ENCODE peak calls at places on chromosomes 4 and X, in four cellular contexts. One of them, this sample, is unnamed.

GRCh38 chrX:63050225-63050624 is 300.9 kb downstream of the SPIN4 start:
- DNase-seq in neuronal stem cell: no peak
- DNase-seq in trophoblast cell: peak
- DNase-seq in H9: no peak
- DNase-seq in this sample: peak

GRCh38 chrX:30150196-30150895 is 65.0 kb upstream of the MAGEB2 start:
- DNase-seq in neuronal stem cell: no peak
- DNase-seq in trophoblast cell: no peak
- DNase-seq in H9: no peak
- DNase-seq in this sample: no peak

GRCh38 chrX:54325077-54325476 is 32.8 kb downstream of the WNK3 start:
- DNase-seq in neuronal stem cell: no peak
- DNase-seq in trophoblast cell: no peak
- DNase-seq in H9: no peak
- DNase-seq in this sample: no peak

GRCh38 chr4:8345053-8345945 is 75.7 kb downstream of the HTRA3 start:
- DNase-seq in neuronal stem cell: no peak
- DNase-seq in trophoblast cell: no peak
- DNase-seq in H9: no peak
- DNase-seq in this sample: no peak

GRCh38 chr4:149371021-149371420 is 444.6 kb downstream of the IQCM start:
- DNase-seq in neuronal stem cell: peak
- DNase-seq in trophoblast cell: peak
- DNase-seq in H9: peak
- DNase-seq in this sample: peak

GRCh38 chr4:111330786-111331185 is 707.9 kb upstream of the PITX2 start:
- DNase-seq in neuronal stem cell: no peak
- DNase-seq in trophoblast cell: no peak
- DNase-seq in H9: no peak
- DNase-seq in this sample: no peak

GRCh38 chr4:128782076-128782715 is 27.3 kb upstream of the JADE1 start:
- DNase-seq in neuronal stem cell: no peak
- DNase-seq in trophoblast cell: peak
- DNase-seq in H9: no peak
- DNase-seq in this sample: no peak

GRCh38 chr4:3822230-3822947 is 56.2 kb downstream of the ADRA2C start:
- DNase-seq in neuronal stem cell: no peak
- DNase-seq in trophoblast cell: peak
- DNase-seq in H9: no peak
- DNase-seq in this sample: no peak

GRCh38 chrX:63657821-63658220 is 127.2 kb downstream of the ARHGEF9 start:
- DNase-seq in neuronal stem cell: no peak
- DNase-seq in trophoblast cell: peak
- DNase-seq in H9: no peak
- DNase-seq in this sample: peak

GRCh38 chrX:16722481-16722880 is 3.1 kb downstream of the SYAP1 start:
- DNase-seq in neuronal stem cell: no peak
- DNase-seq in trophoblast cell: no peak
- DNase-seq in H9: no peak
- DNase-seq in this sample: no peak

GRCh38 chr4:111323496-111323895 is 700.6 kb upstream of the PITX2 start:
- DNase-seq in neuronal stem cell: no peak
- DNase-seq in trophoblast cell: peak
- DNase-seq in H9: no peak
- DNase-seq in this sample: peak

GRCh38 chrX:123976671-123977316 is 15.3 kb downstream of the STAG2 start:
- DNase-seq in neuronal stem cell: no peak
- DNase-seq in trophoblast cell: peak
- DNase-seq in H9: no peak
- DNase-seq in this sample: peak

GRCh38 chr4:78720994-78721677 is 55.0 kb upstream of the BMP2K start:
- DNase-seq in neuronal stem cell: no peak
- DNase-seq in trophoblast cell: no peak
- DNase-seq in H9: no peak
- DNase-seq in this sample: no peak

GRCh38 chr4:83757121-83757621 is 221.3 kb downstream of the GPAT3 start:
- DNase-seq in neuronal stem cell: no peak
- DNase-seq in trophoblast cell: no peak
- DNase-seq in H9: no peak
- DNase-seq in this sample: peak

GRCh38 chr4:47215759-47216158 is 184.4 kb downstream of the GABRB1 start:
- DNase-seq in neuronal stem cell: no peak
- DNase-seq in trophoblast cell: no peak
- DNase-seq in H9: no peak
- DNase-seq in this sample: no peak

GRCh38 chr4:56683455-56683854 is 2.4 kb upstream of the HOPX start:
- DNase-seq in neuronal stem cell: no peak
- DNase-seq in trophoblast cell: no peak
- DNase-seq in H9: no peak
- DNase-seq in this sample: no peak

GRCh38 chr4:56684320-56684719 is 3.2 kb upstream of the HOPX start:
- DNase-seq in neuronal stem cell: no peak
- DNase-seq in trophoblast cell: no peak
- DNase-seq in H9: no peak
- DNase-seq in this sample: no peak

GRCh38 chr4:56680266-56680665 is 830 bp downstream of the HOPX start:
- DNase-seq in neuronal stem cell: no peak
- DNase-seq in trophoblast cell: no peak
- DNase-seq in H9: no peak
- DNase-seq in this sample: no peak

GRCh38 chr4:56681849-56682175 is 716 bp upstream of the HOPX start:
- DNase-seq in neuronal stem cell: no peak
- DNase-seq in trophoblast cell: no peak
- DNase-seq in H9: no peak
- DNase-seq in this sample: peak

GRCh38 chr4:56681158-56681848 is at the start of gene HOPX:
- DNase-seq in neuronal stem cell: no peak
- DNase-seq in trophoblast cell: peak
- DNase-seq in H9: no peak
- DNase-seq in this sample: peak
- H3K23ac ChIP-seq in neuronal stem cell: no peak
- H3K23ac ChIP-seq in trophoblast cell: peak
- H3K23ac ChIP-seq in H9: no peak
- H3K23ac ChIP-seq in this sample: no peak

GRCh38 chrX:109842611-109843010 is 109.6 kb upstream of the ACSL4 start:
- DNase-seq in neuronal stem cell: no peak
- DNase-seq in trophoblast cell: peak
- DNase-seq in H9: no peak
- DNase-seq in this sample: no peak

GRCh38 chrX:109841257-109841656 is 108.2 kb upstream of the ACSL4 start:
- DNase-seq in neuronal stem cell: no peak
- DNase-seq in trophoblast cell: peak
- DNase-seq in H9: no peak
- DNase-seq in this sample: no peak

GRCh38 chrX:109841869-109842579 is 109.0 kb upstream of the ACSL4 start:
- DNase-seq in neuronal stem cell: no peak
- DNase-seq in trophoblast cell: peak
- DNase-seq in H9: no peak
- DNase-seq in this sample: no peak

GRCh38 chrX:109840585-109840984 is 107.5 kb upstream of the ACSL4 start:
- DNase-seq in neuronal stem cell: no peak
- DNase-seq in trophoblast cell: peak
- DNase-seq in H9: no peak
- DNase-seq in this sample: peak

GRCh38 chrX:109839694-109840358 is 106.8 kb upstream of the ACSL4 start:
- DNase-seq in neuronal stem cell: no peak
- DNase-seq in trophoblast cell: peak
- DNase-seq in H9: peak
- DNase-seq in this sample: peak
- H3K23ac ChIP-seq in neuronal stem cell: no peak
- H3K23ac ChIP-seq in trophoblast cell: no peak
- H3K23ac ChIP-seq in H9: no peak
- H3K23ac ChIP-seq in this sample: no peak

GRCh38 chr4:123599061-123599919 is 202.7 kb downstream of the SPRY1 start:
- DNase-seq in neuronal stem cell: no peak
- DNase-seq in trophoblast cell: no peak
- DNase-seq in H9: no peak
- DNase-seq in this sample: no peak

GRCh38 chr4:123600426-123600825 is 203.8 kb downstream of the SPRY1 start:
- DNase-seq in neuronal stem cell: no peak
- DNase-seq in trophoblast cell: no peak
- DNase-seq in H9: no peak
- DNase-seq in this sample: peak

GRCh38 chr4:123600921-123601904 is 204.6 kb downstream of the SPRY1 start:
- DNase-seq in neuronal stem cell: no peak
- DNase-seq in trophoblast cell: no peak
- DNase-seq in H9: no peak
- DNase-seq in this sample: no peak

GRCh38 chr4:123602007-123602406 is 205.4 kb downstream of the SPRY1 start:
- DNase-seq in neuronal stem cell: no peak
- DNase-seq in trophoblast cell: no peak
- DNase-seq in H9: no peak
- DNase-seq in this sample: no peak

DNA sequence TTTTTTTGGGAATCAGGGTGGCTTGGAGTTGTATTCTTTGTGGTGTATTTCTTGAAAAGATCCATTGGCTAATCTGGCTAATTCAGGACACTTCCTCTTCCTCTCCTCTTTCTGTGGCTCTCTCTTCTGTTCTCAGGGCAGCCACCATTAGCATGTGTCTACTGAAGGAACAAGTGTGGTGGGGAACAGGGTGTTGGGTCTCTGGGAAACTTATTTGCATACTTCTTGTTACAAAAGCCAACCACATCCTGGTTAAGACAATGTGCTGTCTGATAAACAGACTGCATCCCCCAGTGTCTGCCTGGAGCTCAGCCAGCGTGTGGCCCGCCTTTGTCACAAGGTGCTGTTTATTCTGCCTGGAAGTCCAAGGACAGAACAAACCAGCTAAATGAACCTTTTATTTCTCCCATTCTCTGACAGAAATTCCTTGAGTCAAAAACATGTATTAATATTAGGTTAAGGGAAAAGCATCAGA is 203.4 kb downstream of the SPRY1 start:
- DNase-seq in neuronal stem cell: peak
- DNase-seq in trophoblast cell: no peak
- DNase-seq in H9: peak
- DNase-seq in this sample: peak
- H3K23ac ChIP-seq in neuronal stem cell: no peak
- H3K23ac ChIP-seq in trophoblast cell: no peak
- H3K23ac ChIP-seq in H9: no peak
- H3K23ac ChIP-seq in this sample: no peak

GRCh38 chr4:6030679-6031078 is 12.4 kb upstream of the C4orf50 start:
- DNase-seq in neuronal stem cell: no peak
- DNase-seq in trophoblast cell: no peak
- DNase-seq in H9: no peak
- DNase-seq in this sample: no peak
- H3K23ac ChIP-seq in neuronal stem cell: no peak
- H3K23ac ChIP-seq in trophoblast cell: no peak
- H3K23ac ChIP-seq in H9: no peak
- H3K23ac ChIP-seq in this sample: no peak

DNA sequence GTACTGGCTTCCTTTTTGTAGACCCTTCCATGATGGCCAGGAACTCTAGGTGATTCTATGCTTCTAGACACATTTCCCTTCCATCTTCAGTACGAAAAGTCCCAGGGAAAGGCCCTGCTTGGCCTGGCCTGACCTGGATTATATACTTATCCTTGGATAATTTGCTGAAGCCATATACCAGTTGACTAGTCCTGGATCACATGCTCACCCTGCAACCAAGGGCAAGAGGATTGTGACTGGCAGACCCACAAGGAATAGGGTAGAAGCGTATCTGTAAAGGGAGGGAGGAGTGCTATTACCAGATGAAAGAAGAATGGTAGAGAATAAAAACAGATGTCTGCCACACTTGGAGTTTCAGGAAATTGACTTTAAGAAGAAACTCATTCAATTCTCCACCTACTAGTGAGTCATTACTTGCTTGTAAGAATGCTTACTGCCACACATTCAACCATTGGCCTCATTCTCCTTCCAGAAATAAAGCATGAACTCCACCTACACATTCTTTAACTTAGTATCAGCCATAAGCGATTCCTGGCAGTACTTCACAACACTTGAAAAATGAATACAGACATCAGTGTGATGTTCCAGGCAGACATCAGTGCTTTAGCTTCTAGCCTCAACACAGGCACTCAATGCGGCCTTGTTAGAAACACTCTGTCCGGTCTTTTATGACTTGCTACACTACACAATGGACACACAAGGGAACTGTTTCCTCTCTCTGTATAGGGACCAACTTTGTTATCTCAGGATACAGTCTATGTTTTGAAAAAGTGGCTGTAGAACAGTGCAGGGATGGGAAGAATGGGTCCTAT is 141.8 kb downstream of the CBR4 start:
- DNase-seq in neuronal stem cell: no peak
- DNase-seq in trophoblast cell: peak
- DNase-seq in H9: no peak
- DNase-seq in this sample: no peak
- H3K23ac ChIP-seq in neuronal stem cell: no peak
- H3K23ac ChIP-seq in trophoblast cell: no peak
- H3K23ac ChIP-seq in H9: no peak
- H3K23ac ChIP-seq in this sample: no peak

GRCh38 chrX:152830312-152831305 is at the start of the genes CETN2 and NSDHL:
- DNase-seq in neuronal stem cell: peak
- DNase-seq in trophoblast cell: peak
- DNase-seq in H9: peak
- DNase-seq in this sample: peak
- H3K23ac ChIP-seq in neuronal stem cell: no peak
- H3K23ac ChIP-seq in trophoblast cell: no peak
- H3K23ac ChIP-seq in H9: no peak
- H3K23ac ChIP-seq in this sample: no peak

GRCh38 chr4:103375278-103375677 is 177.1 kb upstream of the CENPE start:
- DNase-seq in neuronal stem cell: no peak
- DNase-seq in trophoblast cell: no peak
- DNase-seq in H9: no peak
- DNase-seq in this sample: no peak
- H3K23ac ChIP-seq in neuronal stem cell: no peak
- H3K23ac ChIP-seq in trophoblast cell: no peak
- H3K23ac ChIP-seq in H9: no peak
- H3K23ac ChIP-seq in this sample: no peak

This sample was measured in mesendoderm.